ENCODE peak calls at places on chromosome 3, in six cellular contexts. U is GM12864, T is fibroblast of mammary gland, V is cardiac muscle cell, Y is AG10803, H is testis. I is an unnamed sample.

GRCh38 chr3:195388380-195388779 is 54.4 kb downstream of the ACAP2 start:
- DNase-seq in Y (no peak), T (no peak), V (no peak), U (no peak), H (no peak), I (no peak)

GRCh38 chr3:191894406-191894805 is 433.4 kb downstream of the PYDC2 start:
- DNase-seq in Y (no peak), V (no peak), U (no peak), T (no peak), H (no peak), I (no peak)

GRCh38 chr3:61719278-61719977 is 158.1 kb downstream of the PTPRG start:
- DNase-seq in Y (no peak), H (no peak), T (no peak), V (no peak), U (no peak), I (no peak)

GRCh38 chr3:138097192-138097829 is 18.1 kb downstream of the DZIP1L start:
- DNase-seq in Y (no peak), H (no peak), V (no peak), T (no peak), U (no peak), I (no peak)

GRCh38 chr3:170961616-170962400 is 53.4 kb upstream of the EIF5A2 start:
- DNase-seq in Y (peak; percentile 49), T (peak; percentile 64), U (no peak), V (peak; percentile 66), H (no peak), I (peak; percentile 45)

GRCh38 chr3:195609229-195609628 is 25.5 kb upstream of the APOD start:
- DNase-seq in U (no peak), Y (no peak), T (no peak), V (no peak), H (no peak), I (no peak)

GRCh38 chr3:197791120-197792018 is at the start of gene LRCH3:
- DNase-seq in Y (peak; percentile 72), U (no peak), T (peak; percentile 59), V (peak; percentile 85), H (peak; percentile 81), I (peak; percentile 66)

GRCh38 chr3:177145954-177146353 is 51.3 kb downstream of the TBL1XR1 start:
- DNase-seq in Y (no peak), H (no peak), U (no peak), T (no peak), V (no peak), I (no peak)

GRCh38 chr3:123329636-123330340 is 119.1 kb downstream of the ADCY5 start:
- DNase-seq in H (peak; percentile 55), Y (no peak), V (no peak), T (no peak), U (no peak), I (no peak)

GRCh38 chr3:27963519-27963918 is 241.4 kb upstream of the EOMES start:
- DNase-seq in V (no peak), U (no peak), Y (no peak), H (no peak), T (no peak), I (no peak)

GRCh38 chr3:149393355-149394165 is 16.1 kb upstream of the TM4SF1 start:
- DNase-seq in T (peak; percentile 83), U (peak; percentile 29), V (peak; percentile 86), Y (peak; percentile 77), H (peak; percentile 86), I (peak; percentile 84)

GRCh38 chr3:60703008-60703407 is 548.2 kb downstream of the FHIT start:
- DNase-seq in V (no peak), T (no peak), U (no peak), H (no peak), Y (no peak), I (no peak)

GRCh38 chr3:59998040-59998439 is 948.2 kb upstream of the CFAP20DC start:
- DNase-seq in H (no peak), T (no peak), Y (peak; percentile 11), U (no peak), V (no peak), I (no peak)

GRCh38 chr3:163468531-163469335 is 1609.6 kb downstream of the SI start:
- DNase-seq in H (no peak), U (no peak), T (no peak), V (no peak), Y (no peak), I (no peak)

GRCh38 chr3:195260286-195260905 is 10.6 kb downstream of the XXYLT1 start:
- DNase-seq in H (peak; percentile 43), Y (no peak), V (no peak), U (no peak), T (peak; percentile 24), I (no peak)

GRCh38 chr3:52054689-52055511 is 1.5 kb downstream of the DUSP7 start:
- DNase-seq in V (no peak), H (no peak), Y (peak; percentile 42), U (no peak), T (no peak), I (no peak)

GRCh38 chr3:195566797-195567196 is 16.9 kb downstream of the APOD start:
- DNase-seq in Y (no peak), T (no peak), U (no peak), V (no peak), H (no peak), I (peak; percentile 59)

GRCh38 chr3:5585085-5585484 is 397.6 kb downstream of the EDEM1 start:
- DNase-seq in T (no peak), V (no peak), Y (no peak), H (no peak), U (no peak), I (no peak)

GRCh38 chr3:68878322-68878721 is 54.0 kb downstream of the TAFA4 start:
- DNase-seq in Y (peak; percentile 8), T (peak; percentile 25), V (peak; percentile 25), U (no peak), H (no peak), I (peak; percentile 36)

GRCh38 chr3:197420115-197420514 is 121.7 kb upstream of the DLG1 start:
- DNase-seq in Y (peak; percentile 43), U (no peak), T (peak; percentile 35), H (no peak), V (peak; percentile 47), I (no peak)

GRCh38 chr3:126540946-126541627 is 17.1 kb downstream of the CHST13 start:
- DNase-seq in H (peak; percentile 12), Y (no peak), T (no peak), V (no peak), U (no peak), I (no peak)

GRCh38 chr3:186213946-186214345 is 105.1 kb upstream of the ETV5 start:
- DNase-seq in V (no peak), U (no peak), T (peak; percentile 50), Y (no peak), H (no peak), I (no peak)

GRCh38 chr3:151875759-151876158 is 2.3 kb downstream of the SUCNR1 start:
- DNase-seq in T (no peak), V (peak; percentile 30), H (no peak), Y (no peak), U (no peak), I (no peak)

GRCh38 chr3:140050396-140050795 is 115.4 kb downstream of the CLSTN2 start:
- DNase-seq in T (no peak), U (no peak), H (no peak), V (no peak), Y (no peak), I (no peak)

GRCh38 chr3:140053011-140053702 is 118.2 kb downstream of the CLSTN2 start:
- DNase-seq in U (no peak), T (no peak), Y (no peak), H (no peak), V (no peak), I (no peak)

GRCh38 chr3:140055032-140055791 is 120.2 kb downstream of the CLSTN2 start:
- DNase-seq in Y (no peak), V (no peak), U (no peak), H (no peak), T (no peak), I (no peak)

GRCh38 chr3:140053794-140054193 is 118.8 kb downstream of the CLSTN2 start:
- DNase-seq in H (no peak), T (no peak), U (no peak), V (no peak), Y (no peak), I (no peak)

GRCh38 chr3:140050977-140051957 is 116.3 kb downstream of the CLSTN2 start:
- DNase-seq in H (peak; percentile 65), T (peak; percentile 2), U (no peak), V (no peak), Y (no peak), I (peak; percentile 21)
- TF ChIP-seq CTCF in H (no peak), T (peak; percentile 24), U (peak; percentile 48), V (no peak), Y (peak; percentile 23), I (peak; percentile 8)

DNA sequence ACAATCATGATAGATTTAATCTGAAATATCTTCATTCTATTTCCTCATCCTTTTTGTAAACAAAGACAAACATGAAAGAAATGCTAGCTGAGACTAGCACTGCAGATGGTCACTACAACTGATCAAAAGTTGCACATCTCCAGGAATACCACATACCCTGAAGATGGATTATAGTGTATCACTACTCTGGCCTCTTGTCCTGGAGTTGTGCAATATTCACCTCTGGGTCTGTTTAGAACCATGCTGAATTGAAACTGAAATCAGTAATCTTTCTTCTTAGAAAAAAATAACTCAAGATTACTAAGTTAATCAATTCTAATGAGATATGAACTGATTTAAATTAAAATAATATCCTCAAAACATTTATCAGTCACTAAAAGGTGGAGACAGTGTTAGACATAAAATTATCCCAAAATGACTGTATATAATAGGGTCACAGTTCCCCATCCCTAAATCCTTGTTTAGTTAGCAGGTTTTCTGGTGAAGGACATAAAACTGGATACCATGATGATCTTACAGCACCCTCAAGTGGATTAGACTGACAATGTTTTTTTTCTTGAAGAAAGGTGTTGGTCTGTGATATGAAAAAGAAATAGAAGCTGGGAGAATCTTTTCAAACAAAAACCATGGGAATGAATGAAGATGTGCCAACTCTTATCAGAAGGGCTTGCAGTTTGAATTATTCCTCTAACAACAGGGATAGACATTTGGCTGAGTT is 7.2 kb upstream of the TTC14 start:
- DNase-seq in U (no peak), H (no peak), V (peak; percentile 36), T (peak; percentile 71), Y (peak; percentile 51), I (peak; percentile 55)
- TF ChIP-seq CTCF in U (peak; percentile 43), H (no peak), V (peak; percentile 15), T (peak; percentile 59), Y (peak; percentile 70), I (peak; percentile 55)

DNA sequence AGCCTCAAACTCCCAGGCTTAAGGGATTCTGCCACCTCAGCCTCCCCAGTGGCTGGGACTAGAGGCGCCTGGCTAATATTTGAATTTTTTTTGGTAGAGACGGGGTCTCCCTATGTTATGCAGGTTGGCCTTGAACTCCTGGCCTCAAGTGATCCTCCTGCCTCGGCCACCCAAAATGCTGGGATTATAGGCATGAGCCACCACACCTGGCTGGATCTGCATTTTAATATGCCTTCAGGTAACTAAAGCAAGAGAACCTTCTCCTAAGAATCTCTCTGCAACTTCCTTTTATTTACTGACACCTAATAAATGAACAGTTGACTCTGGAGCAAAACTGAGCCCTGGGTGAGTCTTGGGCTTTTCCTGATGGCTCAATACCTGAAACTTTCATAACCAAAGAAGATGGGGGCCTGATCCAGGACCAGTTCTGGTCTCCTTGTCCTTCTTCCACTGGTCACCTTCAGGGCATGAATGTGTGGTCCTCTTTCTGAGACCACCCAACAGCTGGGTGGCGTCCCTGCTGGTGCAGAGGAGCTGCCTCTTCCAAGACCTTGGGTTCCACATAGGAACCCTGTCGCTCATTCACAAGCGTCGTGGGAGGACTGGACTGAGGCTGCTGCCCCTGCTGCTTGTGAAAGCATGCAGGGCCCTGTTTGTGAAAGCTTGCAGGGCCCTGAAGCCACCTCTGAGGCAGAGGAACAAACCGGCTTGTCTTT is 28.2 kb downstream of the CCR9 start:
- DNase-seq in U (no peak), Y (no peak), V (no peak), H (no peak), T (no peak), I (no peak)
- TF ChIP-seq CTCF in U (no peak), Y (no peak), V (no peak), H (no peak), T (no peak), I (no peak)

GRCh38 chr3:50242778-50243551 is 7.0 kb downstream of the GNAI2 start:
- DNase-seq in T (peak; percentile 58), V (peak; percentile 80), U (no peak), Y (peak; percentile 51), H (peak; percentile 45), I (no peak)
- TF ChIP-seq CTCF in T (no peak), V (no peak), U (peak; percentile 7), Y (no peak), H (no peak), I (no peak)